ENCODE peak calls at places on chromosomes 4 and X, in four cellular contexts. One of them, this sample, is unnamed.

GRCh38 chrX:106302304-106302703 is 134.2 kb downstream of the PWWP3B start:
- DNase-seq in body of pancreas: no peak
- DNase-seq in uterus: no peak
- DNase-seq in mucosa of descending colon: no peak
- DNase-seq in this sample: no peak

GRCh38 chr4:2289311-2289954 is 27.5 kb upstream of the MXD4 start:
- DNase-seq in mucosa of descending colon: no peak
- DNase-seq in uterus: no peak
- DNase-seq in body of pancreas: peak; percentile 10
- DNase-seq in this sample: no peak

GRCh38 chr4:122747068-122747467 is 14.6 kb downstream of the BBS12 start:
- DNase-seq in uterus: no peak
- DNase-seq in body of pancreas: no peak
- DNase-seq in mucosa of descending colon: no peak
- DNase-seq in this sample: no peak

GRCh38 chr4:139889194-139889762 is 223.7 kb downstream of the MGST2 start:
- DNase-seq in uterus: no peak
- DNase-seq in mucosa of descending colon: no peak
- DNase-seq in body of pancreas: no peak
- DNase-seq in this sample: no peak

GRCh38 chr4:101286663-101287062 is 60.7 kb downstream of the PPP3CA start:
- DNase-seq in body of pancreas: no peak
- DNase-seq in mucosa of descending colon: no peak
- DNase-seq in uterus: no peak
- DNase-seq in this sample: no peak

GRCh38 chrX:18883961-18884765 is 99.8 kb downstream of the PHKA2 start:
- DNase-seq in mucosa of descending colon: no peak
- DNase-seq in body of pancreas: no peak
- DNase-seq in uterus: no peak
- DNase-seq in this sample: no peak

GRCh38 chr4:146134761-146135160 is 40.8 kb upstream of the LSM6 start:
- DNase-seq in uterus: no peak
- DNase-seq in body of pancreas: no peak
- DNase-seq in mucosa of descending colon: peak; percentile 89
- DNase-seq in this sample: no peak

GRCh38 chr4:141788169-141788915 is 152.0 kb downstream of the IL15 start:
- DNase-seq in uterus: no peak
- DNase-seq in body of pancreas: no peak
- DNase-seq in mucosa of descending colon: no peak
- DNase-seq in this sample: no peak

GRCh38 chr4:3407171-3407771 is 34.5 kb upstream of the HGFAC start:
- DNase-seq in uterus: peak; percentile 7
- DNase-seq in mucosa of descending colon: no peak
- DNase-seq in body of pancreas: no peak
- DNase-seq in this sample: peak; percentile 5

GRCh38 chr4:133151301-133151680 is 2.2 kb downstream of the PCDH10 start:
- DNase-seq in mucosa of descending colon: no peak
- DNase-seq in body of pancreas: no peak
- DNase-seq in uterus: no peak
- DNase-seq in this sample: no peak
- H3K4me1 ChIP-seq in mucosa of descending colon: peaks cover 10% of the 10 kb centered on the region
- H3K4me1 ChIP-seq in body of pancreas: peaks cover 66% of the 10 kb centered on the region
- H3K4me1 ChIP-seq in uterus: peaks cover 19% of the 10 kb centered on the region
- H3K4me1 ChIP-seq in this sample: peaks cover 4% of the 10 kb centered on the region

DNA sequence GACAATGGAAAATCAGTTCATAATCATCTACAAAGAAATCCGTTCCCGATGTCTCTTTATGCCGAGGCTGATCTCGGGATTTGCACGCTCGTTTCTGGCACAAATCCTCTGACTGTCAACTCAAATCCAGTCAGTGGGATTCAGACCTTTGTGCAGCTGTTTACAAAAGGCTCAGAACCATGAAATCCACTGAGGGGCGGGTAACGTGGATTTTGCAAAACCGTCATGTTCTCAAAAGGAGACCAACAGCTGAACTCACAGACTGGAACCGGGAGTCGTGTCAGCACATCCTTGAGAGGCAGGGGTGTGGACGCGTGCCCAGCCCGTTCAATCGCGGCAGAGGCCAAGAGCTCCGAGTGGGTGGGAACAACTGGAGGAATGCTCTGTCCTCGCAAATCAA is 46.4 kb downstream of the ACOX3 start:
- DNase-seq in mucosa of descending colon: peak; percentile 50
- DNase-seq in uterus: peak; percentile 83
- DNase-seq in body of pancreas: no peak
- DNase-seq in this sample: no peak
- H3K4me1 ChIP-seq in mucosa of descending colon: no peaks in the 10 kb centered on the region
- H3K4me1 ChIP-seq in uterus: peaks cover 14% of the 10 kb centered on the region
- H3K4me1 ChIP-seq in body of pancreas: no peaks in the 10 kb centered on the region
- H3K4me1 ChIP-seq in this sample: peaks cover 6% of the 10 kb centered on the region

GRCh38 chr4:929096-929765 is 2.9 kb downstream of the GAK start:
- DNase-seq in body of pancreas: no peak
- DNase-seq in uterus: no peak
- DNase-seq in mucosa of descending colon: no peak
- DNase-seq in this sample: no peak
- H3K4me1 ChIP-seq in body of pancreas: peaks cover 53% of the 10 kb centered on the region
- H3K4me1 ChIP-seq in uterus: peaks cover 15% of the 10 kb centered on the region
- H3K4me1 ChIP-seq in mucosa of descending colon: peaks cover 35% of the 10 kb centered on the region
- H3K4me1 ChIP-seq in this sample: peaks cover 11% of the 10 kb centered on the region

GRCh38 chrX:134692990-134693389 is 34.7 kb upstream of the PLAC1 start:
- DNase-seq in uterus: no peak
- DNase-seq in mucosa of descending colon: no peak
- DNase-seq in body of pancreas: no peak
- DNase-seq in this sample: no peak
- H3K4me1 ChIP-seq in uterus: no peaks in the 10 kb centered on the region
- H3K4me1 ChIP-seq in mucosa of descending colon: no peaks in the 10 kb centered on the region
- H3K4me1 ChIP-seq in body of pancreas: no peaks in the 10 kb centered on the region
- H3K4me1 ChIP-seq in this sample: no peaks in the 10 kb centered on the region

This sample was measured in HAP-1.